ENCODE peak calls at places on chromosomes 1 and 21, in seven cellular contexts. J, P, D, W, O, L and I are unnamed samples.

GRCh38 chr1:159845751-159846531 is 16.5 kb downstream of the VSIG8 start:
- DNase-seq in P (no peak), W (no peak), L (no peak), O (no peak), D (no peak), J (no peak), I (no peak)

GRCh38 chr1:228059536-228060457 is 22.7 kb upstream of the ARF1 start:
- DNase-seq in J (peak; percentile 84), L (peak; percentile 88), O (peak; percentile 83), P (peak; percentile 36), D (no peak), W (no peak), I (peak; percentile 26)

GRCh38 chr1:25898223-25899015 is 7.8 kb downstream of the STMN1 start:
- DNase-seq in P (no peak), J (no peak), W (no peak), L (no peak), D (no peak), O (no peak), I (no peak)

GRCh38 chr1:153534933-153535663 is 693 bp downstream of the S100A6 start:
- DNase-seq in P (peak; percentile 75), D (peak; percentile 28), W (no peak), J (no peak), O (no peak), L (no peak), I (peak; percentile 63)

GRCh38 chr1:3618904-3619671 is 5.7 kb upstream of the TPRG1L start:
- DNase-seq in L (no peak), J (peak; percentile 48), O (peak; percentile 90), P (peak; percentile 87), W (peak; percentile 72), D (peak; percentile 67), I (peak; percentile 92)

GRCh38 chr1:241376711-241377110 is 19.7 kb upstream of the RGS7 start:
- DNase-seq in P (no peak), D (no peak), O (no peak), J (no peak), L (no peak), W (no peak), I (no peak)

GRCh38 chr1:197358959-197359358 is 90.9 kb downstream of the CRB1 start:
- DNase-seq in J (no peak), P (no peak), D (no peak), W (no peak), O (no peak), L (no peak), I (no peak)

GRCh38 chr1:14987829-14988603 is 165.5 kb upstream of the TMEM51 start:
- DNase-seq in J (no peak), L (no peak), W (no peak), D (no peak), O (no peak), P (peak; percentile 14), I (peak; percentile 59)

GRCh38 chr21:41783476-41784150 is 16.8 kb upstream of the RIPK4 start:
- DNase-seq in J (peak; percentile 98), O (no peak), P (peak; percentile 23), L (no peak), W (no peak), D (peak; percentile 54), I (peak; percentile 35)

GRCh38 chr1:234409328-234409727 is 36.1 kb downstream of the COA6 start:
- DNase-seq in O (no peak), L (no peak), J (no peak), D (no peak), P (no peak), W (no peak), I (no peak)

GRCh38 chr1:52192024-52192423 is 50.1 kb downstream of the ZFYVE9 start:
- DNase-seq in O (no peak), L (no peak), J (no peak), D (no peak), W (no peak), P (no peak), I (no peak)

GRCh38 chr1:203507227-203507626 is 13.3 kb downstream of the OPTC start:
- DNase-seq in J (no peak), D (no peak), O (no peak), W (no peak), P (peak; percentile 37), L (no peak), I (peak; percentile 52)
- H3K9ac ChIP-seq in J (no peak overlapping the region), D (no peak overlapping the region), O (no peak overlapping the region), W (no peak overlapping the region), P (no peak overlapping the region), L (no peak overlapping the region), I (peak overlapping the region; percentile 44)

GRCh38 chr1:27672750-27673112 is 739 bp upstream of the IFI6 start:
- DNase-seq in O (no peak), P (peak; percentile 52), W (no peak), J (no peak), D (peak; percentile 77), L (no peak), I (peak; percentile 53)
- H3K4me3 ChIP-seq in O (peak overlapping the region; percentile 30), P (peak overlapping the region; percentile 76), W (peak overlapping the region; percentile 47), J (no peak overlapping the region), D (peak overlapping the region; percentile 85), L (peak overlapping the region; percentile 51), I (peak overlapping the region; percentile 91)

GRCh38 chr1:13583592-13583963 is at the start of gene PDPN:
- DNase-seq in W (no peak), L (peak; percentile 39), O (peak; percentile 86), D (peak; percentile 75), J (no peak), P (peak; percentile 44), I (no peak)

GRCh38 chr1:13582713-13583443 is 754 bp upstream of the PDPN start:
- DNase-seq in J (no peak), W (no peak), O (peak; percentile 45), P (no peak), D (no peak), L (no peak), I (no peak)

GRCh38 chr1:13576926-13577325 is 6.7 kb upstream of the PDPN start:
- DNase-seq in L (no peak), W (no peak), D (no peak), J (no peak), O (no peak), P (no peak), I (no peak)

GRCh38 chr1:13573586-13573985 is 10.0 kb upstream of the PDPN start:
- DNase-seq in W (no peak), L (no peak), D (no peak), O (no peak), J (no peak), P (no peak), I (no peak)

GRCh38 chr1:13577846-13578245 is 5.8 kb upstream of the PDPN start:
- DNase-seq in D (no peak), J (no peak), O (no peak), W (no peak), L (no peak), P (no peak), I (no peak)
- H3K9ac ChIP-seq in D (no peak overlapping the region), J (no peak overlapping the region), O (no peak overlapping the region), W (no peak overlapping the region), L (no peak overlapping the region), P (no peak overlapping the region), I (no peak overlapping the region)

GRCh38 chr1:58968360-58968952 is 184.6 kb upstream of the JUN start:
- DNase-seq in D (peak; percentile 48), W (peak; percentile 94), L (no peak), O (no peak), P (peak; percentile 76), J (no peak), I (peak; percentile 79)
- H3K4me3 ChIP-seq in D (no peak overlapping the region), W (peak overlapping the region; percentile 28), L (no peak overlapping the region), O (no peak overlapping the region), P (no peak overlapping the region), J (no peak overlapping the region), I (no peak overlapping the region)

DNA sequence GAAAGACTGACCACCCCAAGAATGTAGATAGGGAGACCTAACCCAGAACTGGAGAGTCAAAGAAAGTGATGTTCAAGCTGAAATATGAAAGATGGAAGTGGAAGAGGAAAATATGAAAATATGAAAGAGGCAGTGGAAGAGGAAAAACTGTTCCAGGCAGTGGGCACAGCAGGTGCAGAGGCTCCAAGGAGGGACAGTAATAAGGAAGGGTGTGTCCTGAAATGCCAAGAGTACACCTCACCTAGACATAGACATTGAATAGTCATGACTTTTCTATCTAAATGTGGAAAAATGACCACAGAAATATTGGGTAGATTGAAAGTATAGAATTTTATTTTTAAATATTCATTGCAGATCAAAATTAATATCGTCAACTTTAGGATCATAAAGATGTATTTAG is 161.7 kb upstream of the USP24 start:
- DNase-seq in P (no peak), W (no peak), D (no peak), L (no peak), J (no peak), O (no peak), I (no peak)
- H3K9ac ChIP-seq in P (no peak overlapping the region), W (no peak overlapping the region), D (no peak overlapping the region), L (no peak overlapping the region), J (no peak overlapping the region), O (no peak overlapping the region), I (no peak overlapping the region)

DNA sequence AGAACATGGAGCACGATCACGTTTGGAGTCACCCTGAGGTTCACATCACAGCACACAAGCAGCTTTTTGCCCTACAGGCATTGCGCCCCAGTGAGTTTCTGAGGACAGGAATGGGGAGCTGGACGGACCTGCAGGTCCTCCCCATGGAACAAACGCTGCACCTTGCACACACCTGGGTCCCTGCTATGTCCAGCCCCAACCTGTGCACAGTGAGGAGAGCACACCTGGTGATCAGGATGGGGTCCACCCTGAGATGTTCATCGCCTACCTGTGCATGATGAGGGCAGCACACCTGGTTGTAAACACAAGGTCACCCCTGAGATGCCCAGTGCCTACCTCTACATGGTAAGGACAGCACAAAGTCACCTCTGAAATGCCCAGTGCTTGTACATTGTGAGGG is 45.9 kb downstream of the TCP10L start:
- DNase-seq in D (no peak), O (no peak), W (no peak), L (no peak), J (no peak), P (no peak), I (no peak)
- H3K4me3 ChIP-seq in D (no peak overlapping the region), O (no peak overlapping the region), W (no peak overlapping the region), L (no peak overlapping the region), J (no peak overlapping the region), P (no peak overlapping the region), I (no peak overlapping the region)

GRCh38 chr1:93033029-93033428 is 46.1 kb upstream of the MTF2 start:
- DNase-seq in J (no peak), W (no peak), P (no peak), D (no peak), O (no peak), L (no peak), I (no peak)
- H3K9ac ChIP-seq in J (no peak overlapping the region), W (no peak overlapping the region), P (no peak overlapping the region), D (no peak overlapping the region), O (no peak overlapping the region), L (no peak overlapping the region), I (no peak overlapping the region)

GRCh38 chr1:57741521-57741920 is 317.7 kb upstream of the DAB1 start:
- DNase-seq in O (no peak), P (peak; percentile 3), L (no peak), W (no peak), D (no peak), J (no peak), I (no peak)

DNA sequence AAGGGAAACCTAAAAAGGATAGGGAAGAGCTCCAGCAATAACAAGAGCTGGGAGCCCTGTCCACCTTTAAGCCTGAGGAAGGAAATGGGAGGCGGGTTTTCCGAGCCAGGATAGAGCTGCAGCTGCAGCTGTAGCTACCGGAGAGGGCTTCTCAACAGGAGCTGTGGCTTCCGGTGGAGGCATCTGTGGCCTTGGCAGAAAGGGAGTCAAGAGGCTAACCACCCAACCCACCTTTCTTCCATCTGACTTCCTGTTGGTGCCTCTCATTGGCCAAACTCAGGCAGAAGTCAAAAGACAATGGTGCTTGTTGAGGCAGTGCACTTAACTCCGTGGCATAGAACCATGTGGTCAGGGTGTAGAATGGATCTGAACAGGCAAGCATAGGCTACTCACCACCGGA is 313.1 kb upstream of the DAB1 start:
- DNase-seq in D (no peak), O (no peak), P (no peak), L (no peak), J (no peak), W (peak; percentile 17), I (no peak)
- H3K4me3 ChIP-seq in D (no peak overlapping the region), O (no peak overlapping the region), P (no peak overlapping the region), L (no peak overlapping the region), J (no peak overlapping the region), W (no peak overlapping the region), I (no peak overlapping the region)